ENCODE peak calls at places on chromosomes 12 and 14, in four cellular contexts. R is NCI-H1694; U is activated effector memory CD4-positive, alpha-beta T cell treated with anti-CD3 and anti-CD28 coated beads, Interleukin-2, amount 50 U/mL, for 16 hours; I is endothelial cell. M is an unnamed sample.

GRCh38 chr12:46944104-46944503 is 118.3 kb upstream of the SLC38A4 start:
- DNase-seq in U (no peak), I (no peak), R (no peak), M (no peak)

GRCh38 chr14:73755434-73756014 is 41.3 kb upstream of the PNMA1 start:
- DNase-seq in R (no peak), U (peak), I (no peak), M (no peak)

GRCh38 chr14:39812532-39813320 is 380.5 kb upstream of the FBXO33 start:
- DNase-seq in U (no peak), R (no peak), I (no peak), M (no peak)

GRCh38 chr12:119115296-119115905 is 63.3 kb upstream of the HSPB8 start:
- DNase-seq in I (peak), U (no peak), R (peak), M (no peak)

GRCh38 chr12:113831016-113831415 is 135.1 kb downstream of the RBM19 start:
- DNase-seq in I (no peak), R (no peak), U (no peak), M (peak)

GRCh38 chr14:23055147-23055550 is 2.2 kb downstream of the CDH24 start:
- DNase-seq in U (no peak), R (no peak), I (no peak), M (no peak)

GRCh38 chr12:98803468-98804209 is 158.5 kb downstream of the APAF1 start:
- DNase-seq in R (no peak), I (no peak), U (no peak), M (no peak)

GRCh38 chr14:69720912-69721311 is 46.0 kb upstream of the SRSF5 start:
- DNase-seq in R (no peak), I (no peak), U (no peak), M (no peak)

GRCh38 chr14:98138666-98139065 is 1133.3 kb downstream of the BCL11B start:
- DNase-seq in U (peak), I (peak), R (peak), M (no peak)

GRCh38 chr14:24814944-24815343 is 181.0 kb upstream of the GZMB start:
- DNase-seq in R (no peak), I (no peak), U (no peak), M (no peak)

M was measured in HS-5.